ENCODE peak calls at places on chromosomes 2 and 18, in ten cellular contexts. N is activated T-cell treated with anti-CD3 and anti-CD28 coated beads for 1 hour, Y is iris pigment epithelial cell, O is EL, J is SK-N-DZ, L is HTR-8/SVneo, G is HCT116, Z is 8988T, D is RKO, A is cardiac fibroblast. T is an unnamed sample.

GRCh38 chr2:54577944-54578667 is 122.0 kb downstream of the SPTBN1 start:
- DNase-seq in N (no peak), Y (no peak), O (no peak), J (no peak), L (no peak), G (no peak), Z (no peak), D (no peak), A (peak), T (no peak)

GRCh38 chr2:34096552-34097171 is 497.6 kb upstream of the FAM98A start:
- DNase-seq in N (peak), Y (peak), O (peak), J (peak), L (peak), G (peak), Z (no peak), D (peak), A (peak), T (peak)

GRCh38 chr2:82599021-82599420 is 1860.1 kb downstream of the SUCLG1 start:
- DNase-seq in N (no peak), Y (no peak), O (no peak), J (peak), L (no peak), G (no peak), Z (no peak), D (no peak), A (no peak), T (no peak)

GRCh38 chr2:9001229-9001628 is 2.3 kb downstream of the MBOAT2 start:
- DNase-seq in N (no peak), Y (peak), O (peak), J (no peak), L (no peak), G (no peak), Z (no peak), D (peak), A (peak), T (peak)

GRCh38 chr2:128557841-128558241 is 239.2 kb upstream of the HS6ST1 start:
- DNase-seq in N (no peak), Y (peak), O (peak), J (no peak), L (no peak), G (no peak), Z (no peak), D (no peak), A (peak), T (no peak)

GRCh38 chr18:77344777-77345507 is 95.3 kb downstream of the GALR1 start:
- DNase-seq in N (no peak), Y (no peak), O (no peak), J (no peak), L (no peak), G (no peak), Z (no peak), D (no peak), A (no peak), T (no peak)

GRCh38 chr2:219183151-219183757 is 5.2 kb downstream of the RETREG2 start:
- DNase-seq in N (no peak), Y (no peak), O (no peak), J (no peak), L (no peak), G (no peak), Z (no peak), D (no peak), A (no peak), T (no peak)

GRCh38 chr18:23560186-23560585 is 26.1 kb downstream of the NPC1 start:
- DNase-seq in N (no peak), Y (no peak), O (no peak), J (no peak), L (no peak), G (no peak), Z (no peak), D (no peak), A (no peak), T (no peak)

GRCh38 chr2:233413046-233413445 is 58.8 kb downstream of the DGKD start:
- DNase-seq in N (no peak), Y (peak), O (peak), J (no peak), L (no peak), G (no peak), Z (no peak), D (no peak), A (peak), T (no peak)

GRCh38 chr2:10238991-10239485 is 63.7 kb upstream of the HPCAL1 start:
- DNase-seq in N (no peak), Y (no peak), O (no peak), J (no peak), L (no peak), G (no peak), Z (no peak), D (no peak), A (no peak), T (no peak)

GRCh38 chr2:113831156-113831555 is 58.7 kb upstream of the ACTR3 start:
- DNase-seq in N (no peak), Y (peak), O (peak), J (no peak), L (no peak), G (no peak), Z (no peak), D (peak), A (peak), T (peak)

GRCh38 chr2:45256867-45257641 is 247.8 kb upstream of the SIX2 start:
- DNase-seq in N (no peak), Y (peak), O (no peak), J (no peak), L (no peak), G (no peak), Z (no peak), D (no peak), A (no peak), T (no peak)

GRCh38 chr2:98492441-98492840 is 47.8 kb downstream of the INPP4A start:
- DNase-seq in N (no peak), Y (no peak), O (no peak), J (no peak), L (no peak), G (no peak), Z (no peak), D (no peak), A (no peak), T (no peak)

GRCh38 chr2:85852979-85853498 is 35.8 kb downstream of the ST3GAL5 start:
- DNase-seq in N (peak), Y (no peak), O (peak), J (peak), L (no peak), G (no peak), Z (no peak), D (no peak), A (no peak), T (no peak)

GRCh38 chr18:49055787-49056186 is 105.0 kb upstream of the SMAD7 start:
- DNase-seq in N (no peak), Y (peak), O (peak), J (no peak), L (peak), G (no peak), Z (no peak), D (peak), A (peak), T (peak)

GRCh38 chr2:189402932-189403331 is 38.3 kb upstream of the WDR75 start:
- DNase-seq in N (no peak), Y (peak), O (peak), J (no peak), L (no peak), G (no peak), Z (no peak), D (no peak), A (no peak), T (no peak)

GRCh38 chr2:96631804-96632435 is 6.2 kb downstream of the KANSL3 start:
- DNase-seq in N (no peak), Y (peak), O (peak), J (no peak), L (no peak), G (no peak), Z (no peak), D (peak), A (no peak), T (no peak)

GRCh38 chr18:55641501-55641900 is 53.5 kb upstream of the TCF4 start:
- DNase-seq in N (no peak), Y (no peak), O (no peak), J (no peak), L (no peak), G (no peak), Z (no peak), D (no peak), A (no peak), T (no peak)

GRCh38 chr2:112724611-112725525 is 4.0 kb downstream of the NT5DC4 start:
- DNase-seq in N (no peak), Y (no peak), O (peak), J (peak), L (peak), G (no peak), Z (peak), D (no peak), A (no peak), T (no peak)